ENCODE peak calls at places on chromosomes 13 and 19, in four cellular contexts. One of them, this sample, is unnamed.

GRCh38 chr13:59734393-59734792 is 429.3 kb downstream of the DIAPH3 start:
- DNase-seq in tibial nerve: no peak
- DNase-seq in cardiac muscle cell: no peak
- DNase-seq in body of pancreas: no peak
- DNase-seq in this sample: no peak

GRCh38 chr13:111011899-111012298 is 97.0 kb upstream of the ANKRD10 start:
- DNase-seq in tibial nerve: no peak
- DNase-seq in body of pancreas: no peak
- DNase-seq in cardiac muscle cell: no peak
- DNase-seq in this sample: no peak

GRCh38 chr13:95375706-95376105 is 74.5 kb upstream of the ABCC4 start:
- DNase-seq in cardiac muscle cell: no peak
- DNase-seq in body of pancreas: no peak
- DNase-seq in tibial nerve: no peak
- DNase-seq in this sample: no peak

GRCh38 chr19:48059331-48059730 is 15.5 kb upstream of the CABP5 start:
- DNase-seq in body of pancreas: no peak
- DNase-seq in cardiac muscle cell: no peak
- DNase-seq in tibial nerve: no peak
- DNase-seq in this sample: no peak

GRCh38 chr19:2491130-2491801 is 15.3 kb downstream of the GADD45B start:
- DNase-seq in body of pancreas: peak; percentile 95
- DNase-seq in cardiac muscle cell: no peak
- DNase-seq in tibial nerve: no peak
- DNase-seq in this sample: no peak

GRCh38 chr13:22874839-22875238 is 305.9 kb upstream of the SGCG start:
- DNase-seq in body of pancreas: no peak
- DNase-seq in tibial nerve: no peak
- DNase-seq in cardiac muscle cell: no peak
- DNase-seq in this sample: no peak

GRCh38 chr19:43353606-43354304 is at the start of gene CD177:
- DNase-seq in tibial nerve: no peak
- DNase-seq in body of pancreas: no peak
- DNase-seq in cardiac muscle cell: peak; percentile 13
- DNase-seq in this sample: no peak

GRCh38 chr19:57362997-57363705 is at the start of the genes TRAPPC2B and ZNF547:
- DNase-seq in body of pancreas: peak; percentile 98
- DNase-seq in cardiac muscle cell: peak; percentile 99
- DNase-seq in tibial nerve: peak; percentile 93
- DNase-seq in this sample: peak; percentile 97

GRCh38 chr19:6610934-6611370 is 20.0 kb upstream of the CD70 start:
- DNase-seq in body of pancreas: no peak
- DNase-seq in tibial nerve: no peak
- DNase-seq in cardiac muscle cell: no peak
- DNase-seq in this sample: no peak

GRCh38 chr13:48950507-48950886 is 25.2 kb upstream of the FNDC3A start:
- DNase-seq in tibial nerve: no peak
- DNase-seq in cardiac muscle cell: no peak
- DNase-seq in body of pancreas: no peak
- DNase-seq in this sample: no peak

GRCh38 chr19:5200844-5201243 is 139.8 kb downstream of the PTPRS start:
- DNase-seq in cardiac muscle cell: no peak
- DNase-seq in tibial nerve: no peak
- DNase-seq in body of pancreas: no peak
- DNase-seq in this sample: no peak

GRCh38 chr19:13734751-13735150 is 29.6 kb upstream of the MRI1 start:
- DNase-seq in cardiac muscle cell: no peak
- DNase-seq in body of pancreas: no peak
- DNase-seq in tibial nerve: no peak
- DNase-seq in this sample: no peak

GRCh38 chr19:38064661-38065425 is 157.8 kb downstream of the SIPA1L3 start:
- DNase-seq in cardiac muscle cell: no peak
- DNase-seq in tibial nerve: no peak
- DNase-seq in body of pancreas: no peak
- DNase-seq in this sample: no peak

GRCh38 chr19:8515317-8515716 is 1.4 kb upstream of the ZNF414 start:
- DNase-seq in tibial nerve: no peak
- DNase-seq in cardiac muscle cell: no peak
- DNase-seq in body of pancreas: no peak
- DNase-seq in this sample: peak; percentile 48

GRCh38 chr19:46828484-46828883 is 22.2 kb downstream of the AP2S1 start:
- DNase-seq in tibial nerve: no peak
- DNase-seq in body of pancreas: no peak
- DNase-seq in cardiac muscle cell: no peak
- DNase-seq in this sample: no peak

GRCh38 chr19:13208964-13209796 is 59.0 kb downstream of the IER2 start:
- DNase-seq in body of pancreas: no peak
- DNase-seq in cardiac muscle cell: no peak
- DNase-seq in tibial nerve: no peak
- DNase-seq in this sample: no peak

GRCh38 chr19:12806242-12807131 is at the start of gene RNASEH2A:
- DNase-seq in body of pancreas: peak; percentile 89
- DNase-seq in tibial nerve: peak; percentile 78
- DNase-seq in cardiac muscle cell: peak; percentile 94
- DNase-seq in this sample: peak; percentile 81

GRCh38 chr19:1363599-1363998 is 20.1 kb upstream of the NDUFS7 start:
- DNase-seq in body of pancreas: no peak
- DNase-seq in cardiac muscle cell: no peak
- DNase-seq in tibial nerve: no peak
- DNase-seq in this sample: no peak

GRCh38 chr13:111912453-111912866 is 154.5 kb upstream of the SOX1 start:
- DNase-seq in tibial nerve: no peak
- DNase-seq in cardiac muscle cell: no peak
- DNase-seq in body of pancreas: peak; percentile 5
- DNase-seq in this sample: no peak

GRCh38 chr13:20873348-20873747 is 29.2 kb downstream of the XPO4 start:
- DNase-seq in cardiac muscle cell: no peak
- DNase-seq in tibial nerve: no peak
- DNase-seq in body of pancreas: no peak
- DNase-seq in this sample: no peak

GRCh38 chr13:26460652-26461051 is 96.8 kb upstream of the WASF3 start:
- DNase-seq in body of pancreas: peak; percentile 49
- DNase-seq in cardiac muscle cell: no peak
- DNase-seq in tibial nerve: peak; percentile 40
- DNase-seq in this sample: no peak

GRCh38 chr19:8526345-8527062 is 12.5 kb upstream of the ZNF414 start:
- DNase-seq in cardiac muscle cell: peak; percentile 97
- DNase-seq in body of pancreas: peak; percentile 93
- DNase-seq in tibial nerve: peak; percentile 82
- DNase-seq in this sample: no peak

GRCh38 chr19:48424694-48425219 is 21.0 kb upstream of the GRWD1 start:
- DNase-seq in tibial nerve: no peak
- DNase-seq in cardiac muscle cell: no peak
- DNase-seq in body of pancreas: no peak
- DNase-seq in this sample: no peak

GRCh38 chr13:27257233-27257568 is 5.8 kb downstream of the RPL21 start:
- DNase-seq in cardiac muscle cell: no peak
- DNase-seq in body of pancreas: no peak
- DNase-seq in tibial nerve: no peak
- DNase-seq in this sample: no peak

GRCh38 chr19:38079926-38080380 is 144.1 kb downstream of the DPF1 start:
- DNase-seq in body of pancreas: no peak
- DNase-seq in tibial nerve: no peak
- DNase-seq in cardiac muscle cell: no peak
- DNase-seq in this sample: no peak

GRCh38 chr13:26965976-26966375 is 205.4 kb upstream of the GPR12 start:
- DNase-seq in body of pancreas: peak; percentile 69
- DNase-seq in tibial nerve: no peak
- DNase-seq in cardiac muscle cell: no peak
- DNase-seq in this sample: no peak

GRCh38 chr13:99320693-99321481 is 13.7 kb upstream of the GPR183 start:
- DNase-seq in body of pancreas: no peak
- DNase-seq in tibial nerve: no peak
- DNase-seq in cardiac muscle cell: no peak
- DNase-seq in this sample: peak; percentile 28

GRCh38 chr13:85558118-85558517 is 241.1 kb downstream of the SLITRK6 start:
- DNase-seq in tibial nerve: no peak
- DNase-seq in cardiac muscle cell: no peak
- DNase-seq in body of pancreas: no peak
- DNase-seq in this sample: no peak

GRCh38 chr19:31498781-31499180 is 149.5 kb upstream of the TSHZ3 start:
- DNase-seq in body of pancreas: no peak
- DNase-seq in cardiac muscle cell: no peak
- DNase-seq in tibial nerve: no peak
- DNase-seq in this sample: no peak

GRCh38 chr19:44548736-44549135 is 19.3 kb upstream of the CEACAM20 start:
- DNase-seq in cardiac muscle cell: no peak
- DNase-seq in body of pancreas: no peak
- DNase-seq in tibial nerve: no peak
- DNase-seq in this sample: no peak

GRCh38 chr19:900302-901111 is 7.2 kb downstream of the RNU6-9 start:
- DNase-seq in cardiac muscle cell: no peak
- DNase-seq in tibial nerve: no peak
- DNase-seq in body of pancreas: no peak
- DNase-seq in this sample: no peak

GRCh38 chr19:16328824-16329482 is 4.3 kb downstream of the KLF2 start:
- DNase-seq in body of pancreas: no peak
- DNase-seq in cardiac muscle cell: no peak
- DNase-seq in tibial nerve: no peak
- DNase-seq in this sample: peak; percentile 65
- TF ChIP-seq CTCF in body of pancreas: no peak
- TF ChIP-seq CTCF in cardiac muscle cell: peak; percentile 7
- TF ChIP-seq CTCF in tibial nerve: no peak
- TF ChIP-seq CTCF in this sample: no peak

GRCh38 chr19:3671680-3672574 is 28.3 kb downstream of the PIP5K1C start:
- DNase-seq in body of pancreas: no peak
- DNase-seq in cardiac muscle cell: no peak
- DNase-seq in tibial nerve: no peak
- DNase-seq in this sample: no peak
- H3K27ac ChIP-seq in body of pancreas: peak overlapping the region; percentile 58
- H3K27ac ChIP-seq in cardiac muscle cell: peak overlapping the region; percentile 63
- H3K27ac ChIP-seq in tibial nerve: peak overlapping the region; percentile 93
- H3K27ac ChIP-seq in this sample: no peak overlapping the region

DNA sequence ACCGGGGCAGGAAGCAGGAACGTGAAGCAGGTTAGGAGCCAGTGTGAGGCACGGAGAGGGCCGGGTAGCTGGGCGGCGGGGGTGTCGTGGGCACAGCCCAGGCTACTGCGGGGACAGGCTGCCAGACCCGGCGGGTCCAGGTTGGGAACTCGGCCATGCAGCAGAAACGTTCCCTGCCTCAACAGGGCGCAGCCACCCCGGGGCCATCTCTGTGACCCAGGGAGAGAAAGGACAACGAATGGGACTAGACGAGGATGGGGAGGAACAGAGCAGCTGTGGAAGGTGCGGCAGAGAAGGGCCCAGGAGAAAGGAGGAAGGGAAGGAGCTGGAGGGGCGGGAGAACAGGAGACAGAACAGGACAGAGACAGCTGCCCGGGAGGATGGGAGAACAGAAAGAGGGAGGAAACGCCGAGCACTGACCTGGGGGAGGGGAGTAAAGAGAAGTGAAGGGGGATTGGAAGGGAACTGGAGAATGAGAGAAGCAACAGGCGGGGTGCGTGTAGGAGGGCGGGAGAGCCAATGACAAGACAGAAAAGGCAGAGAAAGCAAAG is 12.9 kb upstream of the GARIN5A start:
- DNase-seq in body of pancreas: no peak
- DNase-seq in cardiac muscle cell: no peak
- DNase-seq in tibial nerve: no peak
- DNase-seq in this sample: no peak
- H3K9me3 ChIP-seq in body of pancreas: no peaks in the 10 kb centered on the region
- H3K9me3 ChIP-seq in cardiac muscle cell: no peaks in the 10 kb centered on the region
- H3K9me3 ChIP-seq in tibial nerve: peaks cover 4% of the 10 kb centered on the region
- H3K9me3 ChIP-seq in this sample: no peaks in the 10 kb centered on the region

GRCh38 chr13:46679369-46680180 is 117.4 kb downstream of the ESD start:
- DNase-seq in cardiac muscle cell: no peak
- DNase-seq in tibial nerve: no peak
- DNase-seq in body of pancreas: no peak
- DNase-seq in this sample: peak; percentile 35
- TF ChIP-seq CTCF in cardiac muscle cell: peak; percentile 12
- TF ChIP-seq CTCF in tibial nerve: no peak
- TF ChIP-seq CTCF in body of pancreas: no peak
- TF ChIP-seq CTCF in this sample: no peak

GRCh38 chr19:54191671-54192453 is 754 bp downstream of the TSEN34 start:
- DNase-seq in body of pancreas: no peak
- DNase-seq in cardiac muscle cell: no peak
- DNase-seq in tibial nerve: no peak
- DNase-seq in this sample: no peak
- H3K27ac ChIP-seq in body of pancreas: peak overlapping the region; percentile 94
- H3K27ac ChIP-seq in cardiac muscle cell: peak overlapping the region; percentile 98
- H3K27ac ChIP-seq in tibial nerve: peak overlapping the region; percentile 96
- H3K27ac ChIP-seq in this sample: peak overlapping the region; percentile 99

GRCh38 chr19:15841875-15842569 is 26.6 kb upstream of the OR10H1 start:
- DNase-seq in tibial nerve: no peak
- DNase-seq in cardiac muscle cell: no peak
- DNase-seq in body of pancreas: no peak
- DNase-seq in this sample: no peak

GRCh38 chr19:15836345-15836594 is 20.8 kb upstream of the OR10H1 start:
- DNase-seq in tibial nerve: no peak
- DNase-seq in body of pancreas: no peak
- DNase-seq in cardiac muscle cell: no peak
- DNase-seq in this sample: no peak

GRCh38 chr19:15831626-15832025 is 16.2 kb upstream of the OR10H1 start:
- DNase-seq in body of pancreas: no peak
- DNase-seq in cardiac muscle cell: no peak
- DNase-seq in tibial nerve: no peak
- DNase-seq in this sample: no peak

GRCh38 chr19:15840833-15841232 is 25.4 kb upstream of the OR10H1 start:
- DNase-seq in cardiac muscle cell: no peak
- DNase-seq in tibial nerve: no peak
- DNase-seq in body of pancreas: no peak
- DNase-seq in this sample: no peak

DNA sequence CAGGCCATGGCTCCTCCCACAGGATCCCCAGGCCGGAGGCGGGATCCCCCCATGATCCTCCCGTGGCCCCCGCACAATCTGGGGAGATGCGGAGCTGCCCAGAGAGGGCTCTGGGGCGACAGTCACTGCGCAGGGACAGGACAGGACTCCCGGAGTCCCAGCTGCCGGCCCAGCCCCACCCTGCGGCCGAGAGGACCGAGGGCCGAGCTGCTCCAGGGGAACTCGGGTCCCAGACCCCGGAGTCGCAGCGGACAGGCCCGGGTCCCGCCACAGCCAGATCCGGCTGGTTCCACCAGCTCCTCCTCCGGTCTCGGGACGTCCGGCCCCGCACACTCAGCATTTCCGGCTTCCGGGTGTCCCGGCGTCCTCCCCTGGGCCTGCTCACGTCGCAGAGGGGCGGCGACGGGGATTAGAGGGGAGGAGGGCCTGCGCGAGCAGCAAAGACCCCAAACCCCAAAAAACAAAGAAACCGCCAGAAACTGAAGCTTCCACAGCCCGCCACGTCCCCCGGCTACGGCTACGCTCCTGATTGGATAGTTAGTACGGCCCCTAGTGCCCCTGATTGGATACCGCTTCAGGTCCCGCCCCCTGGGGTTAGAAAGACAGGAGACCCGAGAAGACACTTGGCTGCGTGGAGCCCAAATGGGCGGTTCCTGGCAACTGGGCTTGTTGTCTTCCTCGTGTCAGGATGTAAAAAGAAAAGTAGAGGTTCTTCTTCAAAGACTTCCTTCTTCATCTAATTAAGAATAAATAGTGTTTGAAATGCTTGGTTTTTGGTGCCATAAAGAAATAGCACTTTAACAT is 21.3 kb upstream of the OR10H1 start:
- DNase-seq in body of pancreas: peak; percentile 95
- DNase-seq in tibial nerve: peak; percentile 96
- DNase-seq in cardiac muscle cell: no peak
- DNase-seq in this sample: peak; percentile 91
- H3K9me3 ChIP-seq in body of pancreas: no peaks in the 10 kb centered on the region
- H3K9me3 ChIP-seq in tibial nerve: no peaks in the 10 kb centered on the region
- H3K9me3 ChIP-seq in cardiac muscle cell: no peaks in the 10 kb centered on the region
- H3K9me3 ChIP-seq in this sample: no peaks in the 10 kb centered on the region